ENCODE peak calls at places on chromosomes 5 and 9, in nine cellular contexts. F is RWPE1, P is sigmoid colon, A is neural crest cell, T is GM13977, C is GM13976, Y is right lobe of liver, V is NB4, E is MM.1S. L is an unnamed sample.

GRCh38 chr5:38422622-38423021 is 133.8 kb downstream of the LIFR start:
- DNase-seq in P (no peak), A (no peak), V (no peak), T (no peak), F (no peak), E (no peak), Y (no peak), C (no peak), L (no peak)

GRCh38 chr5:103808464-103809106 is 246.0 kb upstream of the NUDT12 start:
- DNase-seq in C (peak; percentile 45), T (peak; percentile 58), Y (no peak), F (peak; percentile 55), V (peak; percentile 50), A (peak; percentile 30), P (no peak), E (peak; percentile 77), L (no peak)

GRCh38 chr9:128370367-128370751 is 815 bp upstream of the URM1 start:
- DNase-seq in P (no peak), E (no peak), Y (no peak), F (peak; percentile 61), V (no peak), T (no peak), A (no peak), C (no peak), L (no peak)

GRCh38 chr5:76688836-76689235 is 27.1 kb upstream of the F2R start:
- DNase-seq in P (no peak), V (no peak), Y (no peak), E (no peak), F (no peak), A (no peak), T (no peak), C (no peak), L (no peak)

GRCh38 chr9:126497673-126498255 is 116.0 kb upstream of the LMX1B start:
- DNase-seq in F (no peak), V (no peak), T (no peak), P (peak; percentile 61), C (no peak), A (no peak), E (no peak), Y (no peak), L (no peak)

GRCh38 chr9:77597057-77597456 is 51.1 kb downstream of the GNA14 start:
- DNase-seq in Y (no peak), E (no peak), C (no peak), A (no peak), T (no peak), P (no peak), F (no peak), V (no peak), L (no peak)

GRCh38 chr5:148542812-148543211 is 111.5 kb downstream of the HTR4 start:
- DNase-seq in P (no peak), A (no peak), F (no peak), Y (no peak), E (no peak), T (no peak), C (no peak), V (peak; percentile 6), L (no peak)

GRCh38 chr9:30575218-30575617 is 1809.2 kb upstream of the ACO1 start:
- DNase-seq in P (no peak), F (no peak), E (no peak), T (no peak), A (no peak), V (no peak), C (no peak), Y (no peak), L (no peak)

GRCh38 chr5:38753776-38754175 is 92.0 kb upstream of the OSMR start:
- DNase-seq in F (no peak), V (no peak), C (no peak), E (no peak), A (no peak), T (no peak), Y (no peak), P (no peak), L (no peak)

GRCh38 chr5:43409809-43410271 is 2.4 kb downstream of the CCL28 start:
- DNase-seq in F (no peak), A (no peak), P (no peak), T (no peak), Y (no peak), E (no peak), C (no peak), V (no peak), L (no peak)

GRCh38 chr5:34655354-34655991 is 655 bp upstream of the RAI14 start:
- DNase-seq in A (peak; percentile 14), V (peak; percentile 15), T (peak; percentile 49), E (peak; percentile 75), P (peak; percentile 83), F (peak; percentile 30), C (peak; percentile 51), Y (peak; percentile 58), L (no peak)

GRCh38 chr9:137924169-137924568 is 46.6 kb downstream of the CACNA1B start:
- DNase-seq in T (no peak), A (no peak), V (no peak), P (no peak), F (no peak), E (no peak), C (no peak), Y (no peak), L (no peak)

GRCh38 chr9:101566904-101567724 is 27.7 kb downstream of the PPP3R2 start:
- DNase-seq in V (peak; percentile 46), A (no peak), Y (no peak), F (peak; percentile 44), T (peak; percentile 21), C (peak; percentile 8), E (peak; percentile 46), P (no peak), L (no peak)

GRCh38 chr5:169121631-169122420 is 179.1 kb downstream of the SLIT3 start:
- DNase-seq in Y (no peak), T (no peak), V (no peak), C (no peak), F (no peak), A (no peak), P (no peak), E (no peak), L (no peak)

GRCh38 chr5:179504600-179505396 is 45.6 kb upstream of the RUFY1 start:
- DNase-seq in C (no peak), Y (no peak), P (no peak), A (no peak), V (no peak), E (no peak), F (no peak), T (no peak), L (no peak)

GRCh38 chr5:2017540-2018389 is 135.0 kb upstream of the IRX4 start:
- DNase-seq in C (peak; percentile 71), F (no peak), Y (no peak), A (peak; percentile 38), V (peak; percentile 54), E (peak; percentile 33), T (peak; percentile 63), P (no peak), L (no peak)
- TF ChIP-seq CTCF in C (peak; percentile 33), F (peak; percentile 23), Y (peak; percentile 28), A (peak; percentile 61), V (peak; percentile 72), E (peak; percentile 55), T (peak; percentile 64), P (no peak), L (peak; percentile 74)

GRCh38 chr9:91676042-91676441 is 252.4 kb upstream of the NFIL3 start:
- DNase-seq in P (no peak), F (peak; percentile 54), A (no peak), C (no peak), Y (no peak), T (no peak), E (peak; percentile 84), V (no peak), L (no peak)
- TF ChIP-seq CTCF in P (no peak), F (peak; percentile 37), A (no peak), C (peak; percentile 52), Y (no peak), T (peak; percentile 12), E (peak; percentile 82), V (no peak), L (peak; percentile 45)

GRCh38 chr9:121955649-121956048 is 137.5 kb downstream of the TTLL11 start:
- DNase-seq in T (no peak), P (no peak), E (no peak), C (no peak), F (no peak), V (no peak), Y (no peak), A (no peak), L (no peak)

GRCh38 chr9:121958530-121958929 is 134.6 kb downstream of the TTLL11 start:
- DNase-seq in F (no peak), C (no peak), Y (no peak), V (peak; percentile 47), P (no peak), E (no peak), A (no peak), T (no peak), L (no peak)

GRCh38 chr9:121952611-121953010 is 140.5 kb downstream of the TTLL11 start:
- DNase-seq in F (no peak), T (no peak), A (no peak), Y (no peak), P (no peak), E (no peak), C (no peak), V (no peak), L (no peak)

GRCh38 chr9:121956808-121957207 is 136.3 kb downstream of the TTLL11 start:
- DNase-seq in C (no peak), P (no peak), V (no peak), E (no peak), F (peak; percentile 51), T (no peak), Y (no peak), A (no peak), L (no peak)

DNA sequence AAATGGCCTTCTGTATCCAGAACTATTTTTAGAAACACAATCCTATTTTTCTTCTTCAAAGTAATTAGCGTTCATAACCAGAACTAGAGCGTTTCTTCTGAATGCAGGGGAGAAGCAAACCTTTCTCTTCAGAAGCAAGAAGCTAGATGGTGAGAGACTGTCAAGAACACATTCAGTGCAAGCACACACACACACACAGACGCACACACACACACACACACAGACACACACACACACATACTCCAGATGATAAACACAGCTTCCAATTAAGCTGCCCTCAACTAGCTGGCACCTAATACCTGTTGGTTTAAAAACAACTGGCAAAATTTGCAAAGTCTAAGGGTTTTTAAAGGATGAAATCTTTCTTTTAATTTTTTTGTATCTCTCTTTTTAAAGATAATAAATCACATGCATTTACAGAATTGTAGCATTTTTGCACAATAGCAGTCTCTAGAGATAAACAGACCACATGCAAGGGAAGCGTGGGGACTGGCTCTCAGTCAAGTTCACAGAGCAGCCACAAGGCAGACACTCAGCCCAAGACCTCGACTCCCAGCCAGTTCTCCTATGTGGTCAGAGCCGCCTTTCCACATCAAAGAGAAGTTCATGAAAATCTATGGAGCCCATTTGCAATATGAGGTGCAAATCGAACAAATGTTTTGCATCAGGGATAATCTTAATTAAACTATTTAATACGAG is 138.5 kb downstream of the TTLL11 start:
- DNase-seq in V (no peak), E (no peak), C (no peak), A (no peak), T (no peak), F (no peak), Y (no peak), P (peak; percentile 85), L (no peak)
- TF ChIP-seq CTCF in V (no peak), E (no peak), C (no peak), A (no peak), T (no peak), F (no peak), Y (no peak), P (no peak), L (no peak)

DNA sequence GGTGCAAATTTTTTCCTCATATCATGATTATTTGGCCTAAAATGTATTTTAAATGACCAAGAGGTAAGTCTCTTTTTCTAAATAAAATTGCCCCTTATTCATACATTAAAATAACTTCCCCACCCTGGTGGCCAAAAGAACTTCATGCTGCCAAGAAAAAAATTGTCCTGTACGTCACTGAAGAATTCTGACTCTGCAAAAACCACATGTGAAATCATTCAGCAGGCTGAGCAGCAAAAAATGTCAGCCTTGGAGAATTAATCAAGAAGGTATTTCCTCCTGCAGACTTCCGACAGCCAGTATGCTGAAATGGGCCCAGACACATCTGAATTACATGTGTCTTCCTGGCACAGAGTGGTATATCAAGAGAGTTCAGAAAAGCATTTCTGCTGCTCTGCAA is 94.6 kb upstream of the HMHB1 start:
- DNase-seq in V (no peak), Y (no peak), P (no peak), E (no peak), C (no peak), A (no peak), T (no peak), F (peak; percentile 26), L (no peak)
- TF ChIP-seq CTCF in V (no peak), Y (no peak), P (no peak), E (no peak), C (no peak), A (peak; percentile 43), T (no peak), F (no peak), L (no peak)

L was measured in GM12864.